ENCODE peak calls at places on chromosomes 1 and 21, in seven cellular contexts. One of them, this sample, is unnamed.

GRCh38 chr1:109595540-109595939 is 23.9 kb downstream of the GNAT2 start:
- DNase-seq in fibroblast of gingiva: peak
- DNase-seq in activated CD4-positive, alpha-beta T cell treated with anti-CD3 and anti-CD28 coated beads for 48 hours: no peak
- DNase-seq in NCI-H2107: no peak
- DNase-seq in GM23248: peak
- DNase-seq in AG20443: no peak
- DNase-seq in activated CD8-positive, alpha-beta memory T cell treated with anti-CD3 and anti-CD28 coated beads, Interleukin-2, amount 10 ng/mL, durations not matched to agents 7 days and 5 days: no peak
- DNase-seq in this sample: no peak

GRCh38 chr1:39165049-39165448 is 39.4 kb upstream of the MACF1 start:
- DNase-seq in fibroblast of gingiva: no peak
- DNase-seq in activated CD4-positive, alpha-beta T cell treated with anti-CD3 and anti-CD28 coated beads for 48 hours: no peak
- DNase-seq in NCI-H2107: no peak
- DNase-seq in GM23248: no peak
- DNase-seq in AG20443: no peak
- DNase-seq in activated CD8-positive, alpha-beta memory T cell treated with anti-CD3 and anti-CD28 coated beads, Interleukin-2, amount 10 ng/mL, durations not matched to agents 7 days and 5 days: no peak
- DNase-seq in this sample: no peak

GRCh38 chr1:51192213-51192843 is 43.7 kb upstream of the RNF11 start:
- DNase-seq in fibroblast of gingiva: peak
- DNase-seq in activated CD4-positive, alpha-beta T cell treated with anti-CD3 and anti-CD28 coated beads for 48 hours: peak
- DNase-seq in NCI-H2107: peak
- DNase-seq in GM23248: peak
- DNase-seq in AG20443: peak
- DNase-seq in activated CD8-positive, alpha-beta memory T cell treated with anti-CD3 and anti-CD28 coated beads, Interleukin-2, amount 10 ng/mL, durations not matched to agents 7 days and 5 days: peak
- DNase-seq in this sample: peak

GRCh38 chr1:33736496-33736895 is 127.4 kb upstream of the HMGB4 start:
- DNase-seq in fibroblast of gingiva: no peak
- DNase-seq in activated CD4-positive, alpha-beta T cell treated with anti-CD3 and anti-CD28 coated beads for 48 hours: no peak
- DNase-seq in NCI-H2107: no peak
- DNase-seq in GM23248: no peak
- DNase-seq in AG20443: no peak
- DNase-seq in activated CD8-positive, alpha-beta memory T cell treated with anti-CD3 and anti-CD28 coated beads, Interleukin-2, amount 10 ng/mL, durations not matched to agents 7 days and 5 days: no peak
- DNase-seq in this sample: no peak

GRCh38 chr1:109632671-109633346 is 13.2 kb downstream of the AMPD2 start:
- DNase-seq in fibroblast of gingiva: no peak
- DNase-seq in activated CD4-positive, alpha-beta T cell treated with anti-CD3 and anti-CD28 coated beads for 48 hours: no peak
- DNase-seq in NCI-H2107: peak
- DNase-seq in GM23248: no peak
- DNase-seq in AG20443: no peak
- DNase-seq in activated CD8-positive, alpha-beta memory T cell treated with anti-CD3 and anti-CD28 coated beads, Interleukin-2, amount 10 ng/mL, durations not matched to agents 7 days and 5 days: peak
- DNase-seq in this sample: no peak

GRCh38 chr1:60573726-60574409 is 500.3 kb upstream of the C1orf87 start:
- DNase-seq in fibroblast of gingiva: peak
- DNase-seq in activated CD4-positive, alpha-beta T cell treated with anti-CD3 and anti-CD28 coated beads for 48 hours: no peak
- DNase-seq in NCI-H2107: no peak
- DNase-seq in GM23248: peak
- DNase-seq in AG20443: peak
- DNase-seq in activated CD8-positive, alpha-beta memory T cell treated with anti-CD3 and anti-CD28 coated beads, Interleukin-2, amount 10 ng/mL, durations not matched to agents 7 days and 5 days: no peak
- DNase-seq in this sample: no peak

GRCh38 chr1:30840904-30841598 is 67.5 kb downstream of the SDC3 start:
- DNase-seq in fibroblast of gingiva: no peak
- DNase-seq in activated CD4-positive, alpha-beta T cell treated with anti-CD3 and anti-CD28 coated beads for 48 hours: no peak
- DNase-seq in NCI-H2107: no peak
- DNase-seq in GM23248: no peak
- DNase-seq in AG20443: no peak
- DNase-seq in activated CD8-positive, alpha-beta memory T cell treated with anti-CD3 and anti-CD28 coated beads, Interleukin-2, amount 10 ng/mL, durations not matched to agents 7 days and 5 days: no peak
- DNase-seq in this sample: no peak

GRCh38 chr1:101846820-101847219 is 149.9 kb downstream of the OLFM3 start:
- DNase-seq in fibroblast of gingiva: no peak
- DNase-seq in activated CD4-positive, alpha-beta T cell treated with anti-CD3 and anti-CD28 coated beads for 48 hours: no peak
- DNase-seq in NCI-H2107: peak
- DNase-seq in GM23248: no peak
- DNase-seq in AG20443: no peak
- DNase-seq in activated CD8-positive, alpha-beta memory T cell treated with anti-CD3 and anti-CD28 coated beads, Interleukin-2, amount 10 ng/mL, durations not matched to agents 7 days and 5 days: no peak
- DNase-seq in this sample: no peak

GRCh38 chr1:94130851-94131595 is 10.1 kb upstream of the ABCA4 start:
- DNase-seq in fibroblast of gingiva: no peak
- DNase-seq in activated CD4-positive, alpha-beta T cell treated with anti-CD3 and anti-CD28 coated beads for 48 hours: no peak
- DNase-seq in NCI-H2107: no peak
- DNase-seq in GM23248: peak
- DNase-seq in AG20443: no peak
- DNase-seq in activated CD8-positive, alpha-beta memory T cell treated with anti-CD3 and anti-CD28 coated beads, Interleukin-2, amount 10 ng/mL, durations not matched to agents 7 days and 5 days: no peak
- DNase-seq in this sample: peak

GRCh38 chr1:208043690-208044089 is 132.8 kb upstream of the CD34 start:
- DNase-seq in fibroblast of gingiva: no peak
- DNase-seq in activated CD4-positive, alpha-beta T cell treated with anti-CD3 and anti-CD28 coated beads for 48 hours: no peak
- DNase-seq in NCI-H2107: peak
- DNase-seq in GM23248: no peak
- DNase-seq in AG20443: no peak
- DNase-seq in activated CD8-positive, alpha-beta memory T cell treated with anti-CD3 and anti-CD28 coated beads, Interleukin-2, amount 10 ng/mL, durations not matched to agents 7 days and 5 days: no peak
- DNase-seq in this sample: no peak

GRCh38 chr1:176884286-176884685 is 280.2 kb downstream of the ASTN1 start:
- DNase-seq in fibroblast of gingiva: no peak
- DNase-seq in activated CD4-positive, alpha-beta T cell treated with anti-CD3 and anti-CD28 coated beads for 48 hours: no peak
- DNase-seq in NCI-H2107: no peak
- DNase-seq in GM23248: no peak
- DNase-seq in AG20443: no peak
- DNase-seq in activated CD8-positive, alpha-beta memory T cell treated with anti-CD3 and anti-CD28 coated beads, Interleukin-2, amount 10 ng/mL, durations not matched to agents 7 days and 5 days: no peak
- DNase-seq in this sample: no peak

GRCh38 chr1:206524739-206525364 is 17.5 kb downstream of the RASSF5 start:
- DNase-seq in fibroblast of gingiva: no peak
- DNase-seq in activated CD4-positive, alpha-beta T cell treated with anti-CD3 and anti-CD28 coated beads for 48 hours: no peak
- DNase-seq in NCI-H2107: no peak
- DNase-seq in GM23248: no peak
- DNase-seq in AG20443: no peak
- DNase-seq in activated CD8-positive, alpha-beta memory T cell treated with anti-CD3 and anti-CD28 coated beads, Interleukin-2, amount 10 ng/mL, durations not matched to agents 7 days and 5 days: no peak
- DNase-seq in this sample: no peak

GRCh38 chr21:29261555-29262540 is 36.9 kb upstream of the BACH1 start:
- DNase-seq in fibroblast of gingiva: no peak
- DNase-seq in activated CD4-positive, alpha-beta T cell treated with anti-CD3 and anti-CD28 coated beads for 48 hours: no peak
- DNase-seq in NCI-H2107: no peak
- DNase-seq in GM23248: no peak
- DNase-seq in AG20443: no peak
- DNase-seq in activated CD8-positive, alpha-beta memory T cell treated with anti-CD3 and anti-CD28 coated beads, Interleukin-2, amount 10 ng/mL, durations not matched to agents 7 days and 5 days: no peak
- DNase-seq in this sample: no peak

GRCh38 chr21:34946385-34947121 is 102.5 kb downstream of the RUNX1 start:
- DNase-seq in fibroblast of gingiva: no peak
- DNase-seq in activated CD4-positive, alpha-beta T cell treated with anti-CD3 and anti-CD28 coated beads for 48 hours: peak
- DNase-seq in NCI-H2107: no peak
- DNase-seq in GM23248: no peak
- DNase-seq in AG20443: no peak
- DNase-seq in activated CD8-positive, alpha-beta memory T cell treated with anti-CD3 and anti-CD28 coated beads, Interleukin-2, amount 10 ng/mL, durations not matched to agents 7 days and 5 days: peak
- DNase-seq in this sample: no peak

GRCh38 chr1:235910357-235911299 is 43.9 kb upstream of the LYST start:
- DNase-seq in fibroblast of gingiva: peak
- DNase-seq in activated CD4-positive, alpha-beta T cell treated with anti-CD3 and anti-CD28 coated beads for 48 hours: peak
- DNase-seq in NCI-H2107: no peak
- DNase-seq in GM23248: peak
- DNase-seq in AG20443: peak
- DNase-seq in activated CD8-positive, alpha-beta memory T cell treated with anti-CD3 and anti-CD28 coated beads, Interleukin-2, amount 10 ng/mL, durations not matched to agents 7 days and 5 days: peak
- DNase-seq in this sample: peak

GRCh38 chr1:24551910-24552571 is 3.8 kb upstream of the NCMAP start:
- DNase-seq in fibroblast of gingiva: no peak
- DNase-seq in activated CD4-positive, alpha-beta T cell treated with anti-CD3 and anti-CD28 coated beads for 48 hours: no peak
- DNase-seq in NCI-H2107: no peak
- DNase-seq in GM23248: peak
- DNase-seq in AG20443: no peak
- DNase-seq in activated CD8-positive, alpha-beta memory T cell treated with anti-CD3 and anti-CD28 coated beads, Interleukin-2, amount 10 ng/mL, durations not matched to agents 7 days and 5 days: no peak
- DNase-seq in this sample: no peak

GRCh38 chr1:25927541-25928265 is 21.5 kb upstream of the STMN1 start:
- DNase-seq in fibroblast of gingiva: no peak
- DNase-seq in activated CD4-positive, alpha-beta T cell treated with anti-CD3 and anti-CD28 coated beads for 48 hours: no peak
- DNase-seq in NCI-H2107: peak
- DNase-seq in GM23248: no peak
- DNase-seq in AG20443: no peak
- DNase-seq in activated CD8-positive, alpha-beta memory T cell treated with anti-CD3 and anti-CD28 coated beads, Interleukin-2, amount 10 ng/mL, durations not matched to agents 7 days and 5 days: no peak
- DNase-seq in this sample: no peak

GRCh38 chr1:119125874-119126273 is 14.6 kb downstream of the WARS2 start:
- DNase-seq in fibroblast of gingiva: no peak
- DNase-seq in activated CD4-positive, alpha-beta T cell treated with anti-CD3 and anti-CD28 coated beads for 48 hours: no peak
- DNase-seq in NCI-H2107: no peak
- DNase-seq in GM23248: no peak
- DNase-seq in AG20443: no peak
- DNase-seq in activated CD8-positive, alpha-beta memory T cell treated with anti-CD3 and anti-CD28 coated beads, Interleukin-2, amount 10 ng/mL, durations not matched to agents 7 days and 5 days: no peak
- DNase-seq in this sample: no peak

GRCh38 chr21:45347048-45347711 is 57.8 kb upstream of the COL18A1 start:
- DNase-seq in fibroblast of gingiva: no peak
- DNase-seq in activated CD4-positive, alpha-beta T cell treated with anti-CD3 and anti-CD28 coated beads for 48 hours: no peak
- DNase-seq in NCI-H2107: no peak
- DNase-seq in GM23248: no peak
- DNase-seq in AG20443: no peak
- DNase-seq in activated CD8-positive, alpha-beta memory T cell treated with anti-CD3 and anti-CD28 coated beads, Interleukin-2, amount 10 ng/mL, durations not matched to agents 7 days and 5 days: no peak
- DNase-seq in this sample: no peak

GRCh38 chr1:98048234-98048633 is 127.4 kb upstream of the DPYD start:
- DNase-seq in fibroblast of gingiva: peak
- DNase-seq in activated CD4-positive, alpha-beta T cell treated with anti-CD3 and anti-CD28 coated beads for 48 hours: peak
- DNase-seq in NCI-H2107: no peak
- DNase-seq in GM23248: peak
- DNase-seq in AG20443: peak
- DNase-seq in activated CD8-positive, alpha-beta memory T cell treated with anti-CD3 and anti-CD28 coated beads, Interleukin-2, amount 10 ng/mL, durations not matched to agents 7 days and 5 days: peak
- DNase-seq in this sample: peak

GRCh38 chr1:41478118-41478748 is 6.2 kb downstream of the EDN2 start:
- DNase-seq in fibroblast of gingiva: no peak
- DNase-seq in activated CD4-positive, alpha-beta T cell treated with anti-CD3 and anti-CD28 coated beads for 48 hours: no peak
- DNase-seq in NCI-H2107: no peak
- DNase-seq in GM23248: peak
- DNase-seq in AG20443: no peak
- DNase-seq in activated CD8-positive, alpha-beta memory T cell treated with anti-CD3 and anti-CD28 coated beads, Interleukin-2, amount 10 ng/mL, durations not matched to agents 7 days and 5 days: no peak
- DNase-seq in this sample: peak

GRCh38 chr1:156624814-156625435 is 5.7 kb downstream of the HAPLN2 start:
- DNase-seq in fibroblast of gingiva: no peak
- DNase-seq in activated CD4-positive, alpha-beta T cell treated with anti-CD3 and anti-CD28 coated beads for 48 hours: no peak
- DNase-seq in NCI-H2107: no peak
- DNase-seq in GM23248: no peak
- DNase-seq in AG20443: no peak
- DNase-seq in activated CD8-positive, alpha-beta memory T cell treated with anti-CD3 and anti-CD28 coated beads, Interleukin-2, amount 10 ng/mL, durations not matched to agents 7 days and 5 days: no peak
- DNase-seq in this sample: no peak

GRCh38 chr1:210922666-210923065 is 211.3 kb downstream of the KCNH1 start:
- DNase-seq in fibroblast of gingiva: no peak
- DNase-seq in activated CD4-positive, alpha-beta T cell treated with anti-CD3 and anti-CD28 coated beads for 48 hours: no peak
- DNase-seq in NCI-H2107: no peak
- DNase-seq in GM23248: no peak
- DNase-seq in AG20443: no peak
- DNase-seq in activated CD8-positive, alpha-beta memory T cell treated with anti-CD3 and anti-CD28 coated beads, Interleukin-2, amount 10 ng/mL, durations not matched to agents 7 days and 5 days: no peak
- DNase-seq in this sample: no peak

GRCh38 chr1:208343226-208343625 is 99.0 kb upstream of the PLXNA2 start:
- DNase-seq in fibroblast of gingiva: no peak
- DNase-seq in activated CD4-positive, alpha-beta T cell treated with anti-CD3 and anti-CD28 coated beads for 48 hours: no peak
- DNase-seq in NCI-H2107: no peak
- DNase-seq in GM23248: no peak
- DNase-seq in AG20443: no peak
- DNase-seq in activated CD8-positive, alpha-beta memory T cell treated with anti-CD3 and anti-CD28 coated beads, Interleukin-2, amount 10 ng/mL, durations not matched to agents 7 days and 5 days: no peak
- DNase-seq in this sample: no peak

GRCh38 chr1:94425821-94426484 is 7.8 kb downstream of the ABCD3 start:
- DNase-seq in fibroblast of gingiva: no peak
- DNase-seq in activated CD4-positive, alpha-beta T cell treated with anti-CD3 and anti-CD28 coated beads for 48 hours: no peak
- DNase-seq in NCI-H2107: no peak
- DNase-seq in GM23248: no peak
- DNase-seq in AG20443: no peak
- DNase-seq in activated CD8-positive, alpha-beta memory T cell treated with anti-CD3 and anti-CD28 coated beads, Interleukin-2, amount 10 ng/mL, durations not matched to agents 7 days and 5 days: no peak
- DNase-seq in this sample: no peak

GRCh38 chr1:25765910-25766645 is 33.9 kb upstream of the SELENON start:
- DNase-seq in fibroblast of gingiva: no peak
- DNase-seq in activated CD4-positive, alpha-beta T cell treated with anti-CD3 and anti-CD28 coated beads for 48 hours: no peak
- DNase-seq in NCI-H2107: no peak
- DNase-seq in GM23248: no peak
- DNase-seq in AG20443: no peak
- DNase-seq in activated CD8-positive, alpha-beta memory T cell treated with anti-CD3 and anti-CD28 coated beads, Interleukin-2, amount 10 ng/mL, durations not matched to agents 7 days and 5 days: no peak
- DNase-seq in this sample: peak

GRCh38 chr1:9033363-9033762 is 7.1 kb upstream of the SLC2A7 start:
- DNase-seq in fibroblast of gingiva: no peak
- DNase-seq in activated CD4-positive, alpha-beta T cell treated with anti-CD3 and anti-CD28 coated beads for 48 hours: no peak
- DNase-seq in NCI-H2107: no peak
- DNase-seq in GM23248: no peak
- DNase-seq in AG20443: no peak
- DNase-seq in activated CD8-positive, alpha-beta memory T cell treated with anti-CD3 and anti-CD28 coated beads, Interleukin-2, amount 10 ng/mL, durations not matched to agents 7 days and 5 days: no peak
- DNase-seq in this sample: peak

GRCh38 chr21:45950740-45951515 is 30.6 kb upstream of the COL6A1 start:
- DNase-seq in fibroblast of gingiva: peak
- DNase-seq in activated CD4-positive, alpha-beta T cell treated with anti-CD3 and anti-CD28 coated beads for 48 hours: no peak
- DNase-seq in NCI-H2107: no peak
- DNase-seq in GM23248: peak
- DNase-seq in AG20443: peak
- DNase-seq in activated CD8-positive, alpha-beta memory T cell treated with anti-CD3 and anti-CD28 coated beads, Interleukin-2, amount 10 ng/mL, durations not matched to agents 7 days and 5 days: no peak
- DNase-seq in this sample: peak

GRCh38 chr1:232795497-232796068 is 9.6 kb upstream of the MAP10 start:
- DNase-seq in fibroblast of gingiva: no peak
- DNase-seq in activated CD4-positive, alpha-beta T cell treated with anti-CD3 and anti-CD28 coated beads for 48 hours: no peak
- DNase-seq in NCI-H2107: no peak
- DNase-seq in GM23248: no peak
- DNase-seq in AG20443: no peak
- DNase-seq in activated CD8-positive, alpha-beta memory T cell treated with anti-CD3 and anti-CD28 coated beads, Interleukin-2, amount 10 ng/mL, durations not matched to agents 7 days and 5 days: no peak
- DNase-seq in this sample: peak

GRCh38 chr1:21816602-21817302 is 4.7 kb downstream of the LDLRAD2 start:
- DNase-seq in fibroblast of gingiva: peak
- DNase-seq in activated CD4-positive, alpha-beta T cell treated with anti-CD3 and anti-CD28 coated beads for 48 hours: no peak
- DNase-seq in NCI-H2107: no peak
- DNase-seq in GM23248: peak
- DNase-seq in AG20443: peak
- DNase-seq in activated CD8-positive, alpha-beta memory T cell treated with anti-CD3 and anti-CD28 coated beads, Interleukin-2, amount 10 ng/mL, durations not matched to agents 7 days and 5 days: no peak
- DNase-seq in this sample: peak

GRCh38 chr1:94592566-94592920 is 51.0 kb upstream of the F3 start:
- DNase-seq in fibroblast of gingiva: no peak
- DNase-seq in activated CD4-positive, alpha-beta T cell treated with anti-CD3 and anti-CD28 coated beads for 48 hours: no peak
- DNase-seq in NCI-H2107: no peak
- DNase-seq in GM23248: no peak
- DNase-seq in AG20443: no peak
- DNase-seq in activated CD8-positive, alpha-beta memory T cell treated with anti-CD3 and anti-CD28 coated beads, Interleukin-2, amount 10 ng/mL, durations not matched to agents 7 days and 5 days: no peak
- DNase-seq in this sample: no peak

GRCh38 chr1:56202186-56202585 is 377.2 kb downstream of the PLPP3 start:
- DNase-seq in fibroblast of gingiva: no peak
- DNase-seq in activated CD4-positive, alpha-beta T cell treated with anti-CD3 and anti-CD28 coated beads for 48 hours: no peak
- DNase-seq in NCI-H2107: no peak
- DNase-seq in GM23248: no peak
- DNase-seq in AG20443: peak
- DNase-seq in activated CD8-positive, alpha-beta memory T cell treated with anti-CD3 and anti-CD28 coated beads, Interleukin-2, amount 10 ng/mL, durations not matched to agents 7 days and 5 days: no peak
- DNase-seq in this sample: no peak

GRCh38 chr1:86596891-86597290 is 50.0 kb downstream of the CLCA4 start:
- DNase-seq in fibroblast of gingiva: no peak
- DNase-seq in activated CD4-positive, alpha-beta T cell treated with anti-CD3 and anti-CD28 coated beads for 48 hours: no peak
- DNase-seq in NCI-H2107: no peak
- DNase-seq in GM23248: peak
- DNase-seq in AG20443: no peak
- DNase-seq in activated CD8-positive, alpha-beta memory T cell treated with anti-CD3 and anti-CD28 coated beads, Interleukin-2, amount 10 ng/mL, durations not matched to agents 7 days and 5 days: no peak
- DNase-seq in this sample: no peak

This sample was measured in osteoblast.